ENCODE peak calls at places on chromosomes 13 and 19, in seven cellular contexts. J is kidney epithelial cell; A is CD4-positive, alpha-beta T cell; L is CD8-positive, alpha-beta T cell; D is PC-9; Y is heart left ventricle; Q is ascending aorta. G is an unnamed sample. For H3K27me3, the result is how much of the 10 kb centered on the place peaks cover.

GRCh38 chr13:26247608-26248007 is 6.3 kb upstream of the CDK8 start:
- DNase-seq in J (no peak), A (no peak), L (no peak), D (no peak), Y (no peak), Q (no peak), G (no peak)

GRCh38 chr19:7476241-7476640 is 12.6 kb downstream of the PEX11G start:
- DNase-seq in J (no peak), A (no peak), L (no peak), D (no peak), Y (no peak), Q (no peak), G (no peak)

GRCh38 chr19:7224205-7224833 is 69.9 kb downstream of the INSR start:
- DNase-seq in J (no peak), A (no peak), L (no peak), D (no peak), Y (no peak), Q (no peak), G (no peak)

GRCh38 chr13:99974939-99975561 is 3.5 kb upstream of the ZIC5 start:
- DNase-seq in J (no peak), A (no peak), L (no peak), D (no peak), Y (no peak), Q (no peak), G (no peak)

GRCh38 chr19:32817252-32817912 is 52.2 kb downstream of the SLC7A9 start:
- DNase-seq in J (no peak), A (no peak), L (no peak), D (no peak), Y (no peak), Q (no peak), G (no peak)

GRCh38 chr13:111319998-111320911 is at the start of gene TEX29:
- DNase-seq in J (no peak), A (no peak), L (no peak), D (no peak), Y (no peak), Q (peak), G (no peak)

GRCh38 chr13:37753776-37754175 is 115.8 kb downstream of the TRPC4 start:
- DNase-seq in J (peak), A (no peak), L (no peak), D (no peak), Y (no peak), Q (no peak), G (no peak)

GRCh38 chr13:105272660-105273631 is 1262.5 kb downstream of the EFNB2 start:
- DNase-seq in J (no peak), A (no peak), L (no peak), D (no peak), Y (no peak), Q (no peak), G (peak)

GRCh38 chr13:107576430-107576829 is 638.9 kb downstream of the LIG4 start:
- DNase-seq in J (no peak), A (no peak), L (no peak), D (peak), Y (no peak), Q (no peak), G (no peak)

GRCh38 chr19:46381746-46382345 is 31.5 kb downstream of the CCDC8 start:
- DNase-seq in J (no peak), A (no peak), L (no peak), D (no peak), Y (no peak), Q (peak), G (no peak)

GRCh38 chr13:76882431-76882830 is 3.8 kb downstream of the KCTD12 start:
- DNase-seq in J (no peak), A (no peak), L (no peak), D (no peak), Y (no peak), Q (no peak), G (no peak)

GRCh38 chr13:79749985-79750551 is 269.1 kb downstream of the NDFIP2 start:
- DNase-seq in J (peak), A (no peak), L (no peak), D (peak), Y (peak), Q (peak), G (peak)

GRCh38 chr13:74819549-74819948 is 662.4 kb downstream of the TBC1D4 start:
- DNase-seq in J (no peak), A (no peak), L (no peak), D (no peak), Y (no peak), Q (no peak), G (no peak)

GRCh38 chr19:8397746-8398721 is 7.9 kb downstream of the RAB11B start:
- DNase-seq in J (peak), A (no peak), L (no peak), D (no peak), Y (no peak), Q (no peak), G (no peak)

GRCh38 chr13:30895773-30896172 is 10.3 kb upstream of the MEDAG start:
- DNase-seq in J (peak), A (no peak), L (no peak), D (peak), Y (peak), Q (peak), G (no peak)

GRCh38 chr13:45833242-45833641 is 18.3 kb downstream of the SIAH3 start:
- DNase-seq in J (no peak), A (no peak), L (no peak), D (no peak), Y (no peak), Q (no peak), G (no peak)

GRCh38 chr13:39451301-39451700 is 151.7 kb downstream of the LHFPL6 start:
- DNase-seq in J (no peak), A (no peak), L (no peak), D (no peak), Y (no peak), Q (no peak), G (no peak)

GRCh38 chr19:1811472-1811894 is 593 bp downstream of the ATP8B3 start:
- DNase-seq in J (peak), A (peak), L (peak), D (peak), Y (peak), Q (peak), G (peak)

GRCh38 chr13:47277774-47278173 is 380.9 kb upstream of the HTR2A start:
- DNase-seq in J (no peak), A (no peak), L (no peak), D (no peak), Y (no peak), Q (no peak), G (no peak)

GRCh38 chr19:30450945-30451344 is 78.8 kb downstream of the ZNF536 start:
- DNase-seq in J (no peak), A (no peak), L (no peak), D (no peak), Y (no peak), Q (no peak), G (no peak)

GRCh38 chr19:45809643-45810159 is 5.4 kb downstream of the RSPH6A start:
- DNase-seq in J (peak), A (no peak), L (no peak), D (peak), Y (no peak), Q (no peak), G (no peak)

GRCh38 chr19:5905072-5905778 is 553 bp downstream of the VMAC start:
- DNase-seq in J (no peak), A (no peak), L (no peak), D (no peak), Y (no peak), Q (no peak), G (no peak)

GRCh38 chr19:29277107-29277506 is 64.2 kb upstream of the UQCRFS1 start:
- DNase-seq in J (no peak), A (peak), L (peak), D (no peak), Y (no peak), Q (no peak), G (no peak)

GRCh38 chr13:109833071-109833470 is 46.7 kb upstream of the IRS2 start:
- DNase-seq in J (no peak), A (no peak), L (no peak), D (no peak), Y (no peak), Q (no peak), G (no peak)

GRCh38 chr13:86813198-86813597 is 858.0 kb upstream of the SLITRK5 start:
- DNase-seq in J (no peak), A (no peak), L (no peak), D (no peak), Y (no peak), Q (no peak), G (no peak)

GRCh38 chr13:29561918-29562317 is 33.6 kb downstream of the SLC7A1 start:
- DNase-seq in J (no peak), A (no peak), L (no peak), D (no peak), Y (no peak), Q (no peak), G (no peak)

GRCh38 chr13:74288361-74288911 is 154.2 kb upstream of the KLF12 start:
- DNase-seq in J (no peak), A (peak), L (peak), D (no peak), Y (peak), Q (no peak), G (peak)

GRCh38 chr13:105063676-105064075 is 1471.8 kb downstream of the EFNB2 start:
- DNase-seq in J (no peak), A (no peak), L (no peak), D (no peak), Y (no peak), Q (no peak), G (no peak)

DNA sequence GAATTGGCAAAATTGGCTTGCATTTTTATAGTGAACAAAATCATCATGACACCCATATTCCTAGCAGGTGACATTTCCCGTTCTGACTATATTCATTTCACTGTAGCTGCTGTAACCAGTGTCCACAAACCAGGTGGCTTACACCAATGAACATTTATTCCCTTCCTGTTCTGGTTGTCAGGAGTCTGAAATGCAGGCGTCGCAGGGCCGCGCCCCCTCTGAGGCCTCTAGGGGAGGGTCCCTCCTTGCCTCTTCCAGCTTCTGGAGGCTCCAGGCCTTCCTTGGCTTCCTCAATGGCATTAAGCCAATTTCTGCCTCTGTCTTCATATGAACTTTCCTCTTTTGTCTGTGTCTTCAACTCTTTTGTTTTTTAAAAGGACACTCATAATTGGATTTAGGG is 6.5 kb upstream of the RLN3 start:
- DNase-seq in J (no peak), A (no peak), L (no peak), D (no peak), Y (no peak), Q (no peak), G (no peak)
- H3K27me3 ChIP-seq in J (under half), A (under half), L (under half), D (under half), Y (under half), Q (under half), G (under half)

DNA sequence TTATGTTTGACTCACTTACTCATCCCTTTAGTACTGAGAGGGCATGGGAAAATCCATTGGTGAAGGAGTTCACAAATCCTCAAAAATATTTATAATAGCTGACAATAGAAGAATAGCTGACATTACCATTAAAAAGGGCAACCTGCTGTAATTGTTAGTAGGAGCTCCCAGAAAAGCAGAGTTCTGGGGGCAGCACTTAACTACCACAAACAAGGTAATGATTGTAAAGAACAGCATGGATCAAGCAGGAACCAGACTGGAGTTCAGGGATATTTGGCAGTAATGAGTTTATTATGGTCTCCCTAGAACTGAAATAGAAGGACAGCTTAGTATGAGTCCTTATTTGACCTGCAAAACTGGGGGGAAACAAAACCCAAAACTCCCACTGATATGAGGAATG is 285.9 kb upstream of the KLHL1 start:
- DNase-seq in J (no peak), A (no peak), L (no peak), D (no peak), Y (no peak), Q (no peak), G (no peak)
- TF ChIP-seq CTCF in J (no peak), A (no peak), L (no peak), D (no peak), Y (no peak), Q (no peak), G (no peak)

GRCh38 chr19:39308531-39309304 is 11.9 kb downstream of the LRFN1 start:
- DNase-seq in J (no peak), A (no peak), L (no peak), D (no peak), Y (no peak), Q (no peak), G (no peak)

GRCh38 chr19:39307822-39308530 is 11.8 kb downstream of the IFNL1 start:
- DNase-seq in J (no peak), A (no peak), L (no peak), D (no peak), Y (no peak), Q (no peak), G (no peak)

GRCh38 chr19:39306075-39306474 is 9.9 kb downstream of the IFNL1 start:
- DNase-seq in J (no peak), A (no peak), L (no peak), D (no peak), Y (no peak), Q (no peak), G (no peak)

GRCh38 chr19:39304701-39305571 is 8.7 kb downstream of the IFNL1 start:
- DNase-seq in J (no peak), A (no peak), L (no peak), D (no peak), Y (no peak), Q (peak), G (no peak)

GRCh38 chr19:39307233-39307821 is 11.1 kb downstream of the IFNL1 start:
- DNase-seq in J (no peak), A (no peak), L (no peak), D (no peak), Y (no peak), Q (no peak), G (no peak)
- H3K27me3 ChIP-seq in J (under half), A (under half), L (under half), D (under half), Y (half or more), Q (under half), G (under half)

DNA sequence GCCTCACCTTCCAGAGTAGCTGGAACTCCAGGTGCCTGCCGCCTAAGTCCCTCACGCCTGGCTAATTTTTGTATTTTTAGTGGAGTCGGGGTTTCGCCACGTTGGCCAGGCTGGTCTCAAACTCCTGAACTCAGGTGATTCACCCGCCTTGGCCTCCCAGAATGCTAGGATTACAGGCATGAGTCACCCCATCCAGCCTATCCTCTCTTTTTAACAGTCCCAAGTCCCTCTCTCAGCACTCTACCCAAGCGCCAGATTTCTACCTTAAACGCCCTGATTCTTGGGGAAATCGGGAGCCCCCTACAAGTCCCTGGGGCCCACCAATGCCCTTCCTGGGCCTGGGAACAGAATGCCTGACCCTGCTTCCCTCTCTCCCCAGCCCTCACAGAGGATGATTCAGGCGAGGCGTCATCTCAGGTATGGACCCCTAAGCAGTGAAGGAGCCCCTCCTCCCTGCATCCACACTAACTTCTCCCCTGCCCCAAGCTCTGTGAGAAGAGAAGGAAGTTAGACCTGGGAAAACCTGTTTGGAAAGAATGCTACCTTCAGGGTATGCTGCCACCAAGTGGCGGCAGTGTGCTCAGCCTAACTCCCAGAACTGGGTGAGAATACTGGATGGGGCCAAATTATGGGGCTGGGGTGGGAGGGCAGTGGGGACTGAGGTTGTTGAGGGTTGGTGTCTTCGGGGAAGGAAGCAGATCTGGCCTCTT is 20.8 kb upstream of the EBI3 start:
- DNase-seq in J (no peak), A (no peak), L (no peak), D (peak), Y (no peak), Q (no peak), G (no peak)
- TF ChIP-seq CTCF in J (peak), A (peak), L (no peak), D (peak), Y (peak), Q (no peak), G (peak)

DNA sequence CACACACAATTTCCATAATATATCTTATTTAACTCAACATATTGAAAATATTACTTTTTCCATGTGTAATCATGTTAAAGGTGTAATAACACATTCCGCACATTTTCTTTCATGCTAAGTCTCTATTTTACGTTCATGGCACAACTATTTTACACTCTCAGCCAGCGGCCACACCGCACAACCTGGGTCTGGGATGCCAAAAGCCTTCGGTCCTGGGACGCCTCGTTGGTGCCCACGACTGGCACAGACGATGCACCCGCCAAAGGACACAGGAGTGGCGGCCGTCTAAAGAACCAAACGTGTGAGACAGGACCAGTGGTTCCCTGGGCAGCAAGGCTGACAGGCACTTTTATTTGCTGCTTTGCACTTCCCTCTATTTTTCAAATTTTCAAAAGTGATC is 10.0 kb upstream of the PROZ start:
- DNase-seq in J (no peak), A (no peak), L (no peak), D (no peak), Y (no peak), Q (peak), G (no peak)
- H3K27me3 ChIP-seq in J (under half), A (under half), L (under half), D (half or more), Y (under half), Q (under half), G (under half)

GRCh38 chr19:49222528-49222927 is 64.9 kb downstream of the TRPM4 start:
- DNase-seq in J (no peak), A (no peak), L (no peak), D (no peak), Y (no peak), Q (no peak), G (no peak)

GRCh38 chr19:49223472-49223871 is 65.9 kb downstream of the TRPM4 start:
- DNase-seq in J (no peak), A (no peak), L (no peak), D (no peak), Y (no peak), Q (no peak), G (no peak)

GRCh38 chr19:49222011-49222410 is 64.4 kb downstream of the TRPM4 start:
- DNase-seq in J (no peak), A (no peak), L (no peak), D (no peak), Y (no peak), Q (no peak), G (no peak)

GRCh38 chr19:49229416-49229815 is 71.8 kb downstream of the TRPM4 start:
- DNase-seq in J (no peak), A (no peak), L (no peak), D (no peak), Y (no peak), Q (no peak), G (no peak)

DNA sequence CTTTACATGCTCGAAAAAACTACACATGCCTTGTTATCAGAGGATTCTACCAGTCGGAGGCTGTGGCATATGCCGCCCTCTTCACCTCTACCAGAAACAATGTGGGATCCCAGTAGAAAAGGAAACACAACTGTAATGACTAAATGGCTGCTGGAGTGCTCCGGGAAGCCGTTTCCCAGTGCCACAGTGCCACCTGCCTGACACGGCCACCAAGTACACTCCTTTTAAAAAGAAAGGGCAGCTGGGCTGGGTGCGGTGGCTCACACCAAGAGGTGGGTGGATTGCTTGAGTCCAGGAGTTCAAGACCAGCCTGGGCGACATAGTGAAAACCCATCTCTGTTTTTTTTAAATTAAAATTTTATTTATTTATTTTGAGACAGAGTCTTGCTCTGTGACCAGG is 67.3 kb downstream of the TRPM4 start:
- DNase-seq in J (no peak), A (no peak), L (no peak), D (peak), Y (peak), Q (no peak), G (peak)
- TF ChIP-seq CTCF in J (peak), A (no peak), L (no peak), D (peak), Y (peak), Q (no peak), G (peak)

GRCh38 chr13:95641961-95642621 is 2.4 kb downstream of the DZIP1 start:
- DNase-seq in J (no peak), A (no peak), L (no peak), D (no peak), Y (peak), Q (peak), G (peak)
- H3K27me3 ChIP-seq in J (under half), A (under half), L (under half), D (under half), Y (under half), Q (under half), G (under half)

GRCh38 chr19:35054626-35055025 is 13.1 kb downstream of the HPN start:
- DNase-seq in J (no peak), A (no peak), L (no peak), D (no peak), Y (no peak), Q (no peak), G (no peak)

GRCh38 chr19:35058370-35058769 is 16.8 kb downstream of the HPN start:
- DNase-seq in J (no peak), A (no peak), L (no peak), D (no peak), Y (no peak), Q (no peak), G (no peak)

GRCh38 chr19:35056513-35057063 is 15.1 kb downstream of the HPN start:
- DNase-seq in J (no peak), A (no peak), L (no peak), D (no peak), Y (no peak), Q (no peak), G (no peak)

GRCh38 chr19:35053667-35054293 is 12.3 kb downstream of the HPN start:
- DNase-seq in J (no peak), A (no peak), L (no peak), D (no peak), Y (no peak), Q (no peak), G (no peak)

DNA sequence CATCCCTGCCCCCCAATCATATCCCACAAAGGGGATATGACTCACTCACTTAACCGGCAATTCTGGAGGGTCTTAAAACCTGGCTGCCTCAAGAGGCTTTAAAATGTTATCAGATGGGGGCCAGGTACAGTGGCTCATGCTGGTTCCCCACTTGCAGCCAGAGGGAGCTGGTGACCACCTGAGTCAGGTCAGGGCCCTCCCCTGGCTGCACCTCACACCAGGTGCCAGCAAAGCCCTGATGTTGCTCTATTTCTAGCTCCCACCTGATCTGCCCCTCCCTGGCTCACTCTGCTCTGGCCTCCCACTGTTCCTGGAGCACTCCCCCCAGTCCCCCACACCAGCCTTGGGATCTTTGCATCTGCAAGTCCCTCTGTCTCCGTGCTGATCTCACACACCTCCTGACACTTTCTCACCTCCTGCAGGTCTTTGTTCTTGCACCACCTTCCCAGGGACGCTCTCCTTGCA is 14.2 kb downstream of the HPN start:
- DNase-seq in J (no peak), A (no peak), L (peak), D (no peak), Y (no peak), Q (no peak), G (no peak)
- TF ChIP-seq CTCF in J (peak), A (no peak), L (peak), D (peak), Y (no peak), Q (no peak), G (peak)

GRCh38 chr13:28467034-28467433 is 27.9 kb downstream of the FLT1 start:
- DNase-seq in J (no peak), A (no peak), L (no peak), D (no peak), Y (no peak), Q (no peak), G (no peak)
- H3K27me3 ChIP-seq in J (under half), A (under half), L (under half), D (half or more), Y (under half), Q (under half), G (under half)